ENCODE peak calls at places on chromosomes 12 and 14, in seven cellular contexts. E is HepG2, M is HCT116, N is GM12878, U is K562, R is H1, A is SK-N-SH. W is an unnamed sample.
A peak's percentile ranks its signal among the peaks of the same experiment; 100 is the strongest.

GRCh38 chr12:79558924-79559469 is 131.8 kb downstream of the PAWR start:
- DNase-seq in N (no peak), A (no peak), M (no peak), E (no peak), R (no peak), U (no peak), W (no peak)

GRCh38 chr12:113587720-113588119 is 116.0 kb upstream of the LHX5 start:
- DNase-seq in N (no peak), M (no peak), U (no peak), A (no peak), E (no peak), R (peak; percentile 97), W (no peak)

GRCh38 chr12:64814432-64814831 is 10.0 kb upstream of the TBC1D30 start:
- DNase-seq in E (no peak), A (no peak), R (no peak), U (no peak), M (no peak), N (no peak), W (no peak)

GRCh38 chr14:79730911-79731310 is 480.4 kb downstream of the DIO2 start:
- DNase-seq in E (no peak), R (no peak), N (no peak), M (no peak), U (no peak), A (no peak), W (no peak)

GRCh38 chr12:94650143-94651056 is at the start of gene TMCC3:
- DNase-seq in A (peak; percentile 87), U (no peak), R (no peak), N (no peak), M (no peak), E (no peak), W (no peak)

GRCh38 chr14:104856869-104857860 is 7.9 kb upstream of the CEP170B start:
- DNase-seq in R (no peak), E (no peak), A (no peak), M (no peak), U (no peak), N (no peak), W (no peak)

GRCh38 chr12:59652098-59652497 is 56.3 kb downstream of the SLC16A7 start:
- DNase-seq in U (no peak), M (no peak), E (no peak), A (no peak), N (no peak), R (no peak), W (no peak)

GRCh38 chr12:3315201-3315661 is 175.8 kb upstream of the PRMT8 start:
- DNase-seq in A (peak; percentile 65), N (no peak), M (no peak), U (no peak), R (no peak), E (no peak), W (peak; percentile 94)

GRCh38 chr14:74663884-74664283 is 49.0 kb downstream of the AREL1 start:
- DNase-seq in N (no peak), M (no peak), E (no peak), A (no peak), U (no peak), R (no peak), W (no peak)

GRCh38 chr14:74867673-74868072 is 8.3 kb downstream of the PROX2 start:
- DNase-seq in M (no peak), A (peak; percentile 61), N (no peak), R (no peak), U (no peak), E (no peak), W (no peak)

GRCh38 chr12:108694812-108695278 is 36.5 kb downstream of the CORO1C start:
- DNase-seq in N (no peak), U (peak; percentile 63), M (no peak), A (no peak), R (no peak), E (no peak), W (no peak)

GRCh38 chr12:30740274-30740673 is 14.5 kb downstream of the CAPRIN2 start:
- DNase-seq in R (no peak), U (no peak), N (no peak), M (no peak), E (no peak), A (no peak), W (no peak)

GRCh38 chr14:92425101-92425500 is 88.5 kb upstream of the RIN3 start:
- DNase-seq in N (no peak), A (no peak), M (peak; percentile 28), E (peak; percentile 9), R (no peak), U (no peak), W (no peak)

GRCh38 chr12:130459916-130460315 is 122.2 kb downstream of the PIWIL1 start:
- DNase-seq in N (no peak), E (no peak), A (peak; percentile 50), M (no peak), U (no peak), R (no peak), W (no peak)

GRCh38 chr12:45216297-45216982 is 545 bp downstream of the ANO6 start:
- DNase-seq in A (peak; percentile 75), R (no peak), N (no peak), E (peak; percentile 30), M (no peak), U (peak; percentile 63), W (no peak)
- TF ChIP-seq JUND in A (no peak), R (no peak), N (no peak), E (no peak), M (no peak), U (no peak), W (no peak)

DNA sequence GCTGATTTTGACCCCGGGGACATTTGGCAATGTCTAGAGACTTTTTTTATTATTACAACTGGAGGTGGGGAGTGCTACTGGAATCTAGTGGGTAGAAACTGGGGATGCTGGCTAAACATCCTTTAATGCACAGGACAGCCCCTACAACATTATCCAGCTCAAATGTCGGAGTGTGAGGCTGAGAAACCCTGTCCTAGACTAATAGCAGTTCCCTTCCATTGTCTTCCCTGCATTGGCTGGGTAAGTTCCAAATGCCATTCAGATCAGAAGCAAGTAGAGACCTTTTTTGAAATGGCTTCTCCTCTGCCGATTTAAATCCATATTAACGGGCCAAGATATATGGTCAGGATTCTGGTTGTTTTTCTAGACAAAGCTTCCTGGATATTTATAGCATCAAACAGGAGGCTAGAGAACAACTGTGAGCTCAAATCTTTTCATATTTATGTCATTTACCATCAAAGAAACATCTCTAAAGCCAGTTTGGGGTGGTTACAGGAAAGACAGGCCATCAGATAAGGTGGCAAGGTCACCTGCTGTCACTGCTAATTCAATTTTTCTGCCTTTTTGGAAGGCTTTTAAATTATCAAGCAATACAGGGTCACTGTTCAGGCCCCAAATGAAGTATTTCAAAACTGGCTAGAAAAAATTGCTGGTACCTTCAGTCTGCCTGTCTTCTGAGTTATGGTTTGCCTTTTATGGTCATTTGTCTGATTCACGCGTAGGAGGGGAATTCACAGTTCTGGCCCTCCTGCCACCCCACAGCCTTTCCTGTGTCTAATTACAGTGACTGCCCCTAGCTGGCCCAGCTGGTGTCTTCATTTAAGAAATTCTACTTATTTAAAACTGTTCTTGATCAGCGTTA is 20.1 kb upstream of the AKAP5 start:
- DNase-seq in N (peak; percentile 84), A (peak; percentile 56), R (no peak), M (no peak), U (no peak), E (no peak), W (no peak)
- TF ChIP-seq JUND in N (no peak), A (peak; percentile 11), R (no peak), M (no peak), U (no peak), E (no peak), W (no peak)

GRCh38 chr12:29050503-29050902 is 98.6 kb upstream of the FAR2 start:
- DNase-seq in R (no peak), N (no peak), A (no peak), E (no peak), U (no peak), M (no peak), W (no peak)

GRCh38 chr12:29054790-29055663 is 94.1 kb upstream of the FAR2 start:
- DNase-seq in R (no peak), E (no peak), M (no peak), U (no peak), N (no peak), A (peak; percentile 73), W (no peak)

GRCh38 chr12:29048787-29049186 is 100.3 kb upstream of the FAR2 start:
- DNase-seq in R (no peak), M (no peak), A (no peak), U (no peak), N (no peak), E (no peak), W (no peak)

GRCh38 chr12:29053567-29053966 is 95.5 kb upstream of the FAR2 start:
- DNase-seq in M (no peak), U (no peak), N (no peak), A (no peak), R (no peak), E (no peak), W (peak; percentile 26)

GRCh38 chr12:29051221-29051620 is 97.9 kb upstream of the FAR2 start:
- DNase-seq in A (no peak), E (no peak), U (no peak), R (no peak), M (no peak), N (no peak), W (no peak)
- TF ChIP-seq JUND in A (no peak), E (no peak), U (no peak), R (no peak), M (no peak), N (no peak), W (no peak)

DNA sequence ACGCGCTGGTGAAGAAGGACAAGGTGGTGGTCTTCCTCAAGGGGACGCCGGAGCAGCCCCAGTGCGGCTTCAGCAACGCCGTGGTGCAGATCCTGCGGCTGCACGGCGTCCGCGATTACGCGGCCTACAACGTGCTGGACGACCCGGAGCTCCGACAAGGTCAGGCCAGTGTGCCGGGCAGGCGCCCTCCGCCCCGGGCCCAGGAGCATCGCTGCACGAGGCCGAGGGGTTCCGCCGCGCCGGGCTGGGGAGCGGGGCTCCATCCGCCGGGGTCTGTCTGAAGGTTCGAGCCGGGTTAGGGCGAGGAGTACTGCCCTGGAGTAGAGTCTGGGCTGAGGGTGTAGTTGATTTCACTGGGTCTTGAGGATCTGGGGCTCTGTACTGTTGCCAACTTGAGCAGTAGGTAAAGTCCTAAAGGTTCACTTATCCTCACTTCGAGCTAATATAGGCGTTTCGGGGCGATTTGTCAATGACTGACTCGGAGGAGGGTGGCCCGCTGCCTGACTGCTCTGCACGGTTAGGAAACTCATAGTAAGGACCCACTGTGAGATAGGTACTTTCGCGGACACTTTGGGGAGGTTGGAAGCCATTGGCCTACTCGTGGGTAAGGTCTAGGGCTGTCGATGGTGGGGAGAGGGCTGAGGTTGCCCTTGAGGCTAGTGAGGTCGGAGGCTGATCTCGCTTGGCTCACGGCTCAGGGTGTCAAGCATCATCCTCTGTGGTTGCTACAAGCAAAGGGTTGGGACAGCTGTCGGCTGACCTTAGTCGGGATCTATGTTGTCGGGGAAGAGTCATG is 574 bp downstream of the GLRX5 start:
- DNase-seq in R (no peak), A (peak; percentile 63), M (no peak), N (no peak), U (peak; percentile 51), E (no peak), W (no peak)
- TF ChIP-seq JUND in R (no peak), A (no peak), M (no peak), N (no peak), U (no peak), E (no peak), W (no peak)

GRCh38 chr14:102525213-102526143 is 15.9 kb upstream of the ANKRD9 start:
- DNase-seq in E (peak; percentile 55), N (peak; percentile 27), U (no peak), M (peak; percentile 39), R (no peak), A (no peak), W (peak; percentile 54)
- TF ChIP-seq JUND in E (no peak), N (no peak), U (no peak), M (no peak), R (no peak), A (no peak), W (no peak)